ENCODE peak calls at places on chromosome 15, in nine cellular contexts. T is cerebellar nuclear complex; J is CD8-positive, alpha-beta memory T cell; I is psoas muscle; C is GM13977; G is PC-3; Y is ACHN; M is naive thymus-derived CD4-positive, alpha-beta T cell; E is activated T-cell treated with anti-CD3 and anti-CD28 coated beads, Interleukin-2, amount 50 U/mL, for 4 hours. H is an unnamed sample.

GRCh38 chr15:55937040-55937439 is 56.4 kb downstream of the NEDD4 start:
- DNase-seq in T (no peak), J (no peak), I (no peak), C (no peak), G (no peak), Y (no peak), M (peak; percentile 27), E (no peak), H (peak; percentile 27)

GRCh38 chr15:98413973-98414546 is 234.3 kb upstream of the IGF1R start:
- DNase-seq in T (no peak), J (no peak), I (peak; percentile 44), C (no peak), G (no peak), Y (no peak), M (no peak), E (no peak), H (no peak)

GRCh38 chr15:87561641-87562040 is 694.9 kb downstream of the NTRK3 start:
- DNase-seq in T (no peak), J (no peak), I (no peak), C (no peak), G (no peak), Y (no peak), M (no peak), E (no peak), H (no peak)

GRCh38 chr15:90889313-90889730 is 5.0 kb downstream of the FES start:
- DNase-seq in T (no peak), J (peak; percentile 69), I (no peak), C (no peak), G (no peak), Y (no peak), M (no peak), E (no peak), H (no peak)

GRCh38 chr15:85750807-85751730 is 43.7 kb downstream of the KLHL25 start:
- DNase-seq in T (no peak), J (no peak), I (no peak), C (no peak), G (no peak), Y (no peak), M (no peak), E (no peak), H (no peak)

GRCh38 chr15:101499863-101500713 is 10.6 kb upstream of the PCSK6 start:
- DNase-seq in T (no peak), J (no peak), I (peak; percentile 86), C (peak; percentile 33), G (peak; percentile 18), Y (no peak), M (no peak), E (no peak), H (no peak)

GRCh38 chr15:46644493-46645481 is 1010.0 kb downstream of the SQOR start:
- DNase-seq in T (no peak), J (no peak), I (no peak), C (no peak), G (no peak), Y (no peak), M (no peak), E (no peak), H (no peak)

GRCh38 chr15:80174017-80174746 is 21.4 kb downstream of the FAH start:
- DNase-seq in T (no peak), J (no peak), I (peak; percentile 66), C (no peak), G (peak; percentile 77), Y (no peak), M (no peak), E (no peak), H (peak; percentile 75)

GRCh38 chr15:42020713-42021273 is at the start of gene PLA2G4E:
- DNase-seq in T (no peak), J (no peak), I (no peak), C (no peak), G (peak; percentile 33), Y (no peak), M (no peak), E (no peak), H (no peak)

GRCh38 chr15:97836003-97836402 is 124.5 kb upstream of the ARRDC4 start:
- DNase-seq in T (no peak), J (no peak), I (no peak), C (no peak), G (no peak), Y (no peak), M (no peak), E (no peak), H (no peak)

GRCh38 chr15:80970018-80970657 is 19.5 kb downstream of the MESD start:
- DNase-seq in T (peak; percentile 51), J (peak; percentile 60), I (peak; percentile 42), C (peak; percentile 57), G (peak; percentile 78), Y (peak; percentile 54), M (peak; percentile 69), E (peak; percentile 61), H (no peak)

GRCh38 chr15:47442366-47442765 is 274.9 kb upstream of the SEMA6D start:
- DNase-seq in T (no peak), J (no peak), I (no peak), C (no peak), G (no peak), Y (no peak), M (no peak), E (no peak), H (no peak)

GRCh38 chr15:64850778-64851502 is 9.2 kb downstream of the PLEKHO2 start:
- DNase-seq in T (no peak), J (no peak), I (no peak), C (no peak), G (no peak), Y (no peak), M (no peak), E (no peak), H (no peak)

GRCh38 chr15:88440021-88440420 is 27.2 kb downstream of the MRPL46 start:
- DNase-seq in T (no peak), J (no peak), I (no peak), C (no peak), G (peak; percentile 58), Y (peak; percentile 23), M (no peak), E (no peak), H (peak; percentile 93)

GRCh38 chr15:97189152-97189551 is 771.4 kb upstream of the ARRDC4 start:
- DNase-seq in T (no peak), J (no peak), I (no peak), C (no peak), G (no peak), Y (no peak), M (no peak), E (no peak), H (peak; percentile 0)

GRCh38 chr15:31513178-31513577 is 186.5 kb downstream of the KLF13 start:
- DNase-seq in T (no peak), J (no peak), I (no peak), C (no peak), G (no peak), Y (no peak), M (no peak), E (no peak), H (no peak)

GRCh38 chr15:68465861-68466560 is 34.0 kb upstream of the ITGA11 start:
- DNase-seq in T (no peak), J (no peak), I (no peak), C (no peak), G (no peak), Y (no peak), M (no peak), E (no peak), H (no peak)

GRCh38 chr15:38069001-38069400 is 134.6 kb downstream of the TMCO5A start:
- DNase-seq in T (no peak), J (peak; percentile 49), I (no peak), C (peak; percentile 76), G (peak; percentile 87), Y (peak; percentile 63), M (no peak), E (no peak), H (peak; percentile 75)

GRCh38 chr15:97235285-97235985 is 725.1 kb upstream of the ARRDC4 start:
- DNase-seq in T (no peak), J (no peak), I (no peak), C (peak; percentile 35), G (peak; percentile 70), Y (peak; percentile 54), M (peak; percentile 18), E (no peak), H (peak; percentile 9)

GRCh38 chr15:99084965-99085364 is 19.9 kb upstream of the SYNM start:
- DNase-seq in T (no peak), J (no peak), I (no peak), C (no peak), G (no peak), Y (no peak), M (no peak), E (no peak), H (no peak)

GRCh38 chr15:49627407-49627877 is 6.6 kb downstream of the DTWD1 start:
- DNase-seq in T (no peak), J (no peak), I (no peak), C (no peak), G (peak; percentile 85), Y (peak; percentile 88), M (no peak), E (no peak), H (peak; percentile 95)

GRCh38 chr15:64634576-64635485 is 140.6 kb downstream of the RBPMS2 start:
- DNase-seq in T (no peak), J (peak; percentile 69), I (no peak), C (no peak), G (no peak), Y (peak; percentile 33), M (no peak), E (no peak), H (peak; percentile 45)

GRCh38 chr15:90860942-90861675 is 7.3 kb upstream of the FURIN start:
- DNase-seq in T (no peak), J (no peak), I (no peak), C (no peak), G (peak; percentile 95), Y (no peak), M (no peak), E (no peak), H (peak; percentile 74)

GRCh38 chr15:67196672-67197363 is 57.6 kb downstream of the AAGAB start:
- DNase-seq in T (no peak), J (no peak), I (no peak), C (no peak), G (no peak), Y (no peak), M (no peak), E (no peak), H (peak; percentile 96)

GRCh38 chr15:66907826-66908502 is 157.4 kb upstream of the SMAD3 start:
- DNase-seq in T (no peak), J (no peak), I (peak; percentile 36), C (no peak), G (no peak), Y (no peak), M (no peak), E (no peak), H (no peak)

GRCh38 chr15:38564557-38565286 is at the start of gene RASGRP1:
- DNase-seq in T (peak; percentile 21), J (peak; percentile 92), I (peak; percentile 55), C (peak; percentile 86), G (peak; percentile 35), Y (peak; percentile 61), M (peak; percentile 92), E (peak; percentile 86), H (no peak)

GRCh38 chr15:33021806-33022389 is 172.6 kb downstream of the FMN1 start:
- DNase-seq in T (no peak), J (no peak), I (no peak), C (peak; percentile 62), G (peak; percentile 85), Y (peak; percentile 57), M (peak; percentile 37), E (no peak), H (peak; percentile 34)

GRCh38 chr15:95129589-95129988 is 898.2 kb downstream of the MCTP2 start:
- DNase-seq in T (no peak), J (no peak), I (no peak), C (no peak), G (no peak), Y (no peak), M (no peak), E (no peak), H (peak; percentile 48)

GRCh38 chr15:40776537-40777141 is 6.9 kb downstream of the C15orf62 start:
- DNase-seq in T (no peak), J (peak; percentile 81), I (peak; percentile 52), C (no peak), G (peak; percentile 93), Y (peak; percentile 75), M (no peak), E (peak; percentile 27), H (peak; percentile 71)

GRCh38 chr15:74417670-74418069 is 16.1 kb downstream of the SEMA7A start:
- DNase-seq in T (no peak), J (no peak), I (no peak), C (no peak), G (no peak), Y (no peak), M (no peak), E (no peak), H (no peak)

GRCh38 chr15:85540085-85540797 is 159.8 kb downstream of the AKAP13 start:
- DNase-seq in T (no peak), J (no peak), I (no peak), C (no peak), G (no peak), Y (no peak), M (no peak), E (no peak), H (no peak)